ENCODE peak calls at places on chromosomes 1 and 21, in five cellular contexts. S is kidney, D is endodermal cell, Q is IMR-90, X is bronchial epithelial cell. Z is an unnamed sample. For H3K36me3, the result is how much of the 10 kb centered on the place peaks cover.

GRCh38 chr1:85407978-85408377 is 57.0 kb downstream of the DDAH1 start:
- DNase-seq in X (no peak), S (no peak), D (no peak), Q (no peak), Z (no peak)

GRCh38 chr1:23341829-23342697 is 2.0 kb downstream of the HNRNPR start:
- DNase-seq in S (no peak), D (no peak), X (peak), Q (no peak), Z (no peak)

GRCh38 chr1:230255991-230256390 is 170.1 kb downstream of the PGBD5 start:
- DNase-seq in D (no peak), Q (no peak), X (no peak), S (no peak), Z (no peak)

GRCh38 chr1:197356723-197357533 is 88.9 kb downstream of the CRB1 start:
- DNase-seq in D (peak), X (peak), S (no peak), Q (peak), Z (no peak)

GRCh38 chr1:98949166-98949565 is 55.5 kb downstream of the PLPPR5 start:
- DNase-seq in D (no peak), X (no peak), S (no peak), Q (no peak), Z (no peak)

GRCh38 chr1:18651727-18652126 is 21.1 kb downstream of the PAX7 start:
- DNase-seq in Q (no peak), S (no peak), D (peak), X (no peak), Z (no peak)

GRCh38 chr1:65939187-65939586 is 146.5 kb downstream of the PDE4B start:
- DNase-seq in S (no peak), D (no peak), Q (no peak), X (no peak), Z (no peak)

GRCh38 chr1:70353641-70354331 is 736 bp downstream of the ANKRD13C start:
- DNase-seq in Q (peak), X (peak), D (no peak), S (peak), Z (no peak)

GRCh38 chr1:155713054-155713453 is 24.2 kb downstream of the DAP3 start:
- DNase-seq in D (no peak), Q (no peak), S (no peak), X (no peak), Z (no peak)

GRCh38 chr1:14724697-14725096 is 126.2 kb downstream of the KAZN start:
- DNase-seq in D (no peak), Q (no peak), X (no peak), S (no peak), Z (no peak)

GRCh38 chr1:54310439-54311328 is 95.5 kb downstream of the SSBP3 start:
- DNase-seq in D (peak), S (no peak), X (no peak), Q (peak), Z (peak)

GRCh38 chr1:26225033-26225831 is 8.8 kb upstream of the CEP85 start:
- DNase-seq in D (peak), S (peak), Q (no peak), X (peak), Z (peak)

GRCh38 chr1:2088434-2088833 is 38.2 kb downstream of the PRKCZ start:
- DNase-seq in D (no peak), S (no peak), Q (peak), X (no peak), Z (no peak)

GRCh38 chr1:166691476-166691875 is 147.8 kb upstream of the POGK start:
- DNase-seq in X (peak), Q (no peak), S (no peak), D (no peak), Z (no peak)

GRCh38 chr1:240387036-240387435 is 224.9 kb downstream of the GREM2 start:
- DNase-seq in Q (no peak), X (no peak), D (no peak), S (no peak), Z (no peak)

GRCh38 chr1:226001852-226002666 is 2.9 kb upstream of the SDE2 start:
- DNase-seq in Q (no peak), D (no peak), S (peak), X (no peak), Z (no peak)

GRCh38 chr1:234780531-234781162 is 170.7 kb upstream of the IRF2BP2 start:
- DNase-seq in S (peak), X (no peak), D (peak), Q (no peak), Z (no peak)

GRCh38 chr1:170790651-170791071 is 126.7 kb downstream of the PRRX1 start:
- DNase-seq in Q (peak), S (no peak), D (no peak), X (no peak), Z (no peak)

GRCh38 chr1:56331207-56331891 is 248.0 kb downstream of the PLPP3 start:
- DNase-seq in Q (no peak), S (no peak), X (no peak), D (no peak), Z (no peak)

GRCh38 chr1:54108156-54108555 is 44.6 kb downstream of the CDCP2 start:
- DNase-seq in Q (no peak), X (no peak), S (no peak), D (no peak), Z (no peak)

DNA sequence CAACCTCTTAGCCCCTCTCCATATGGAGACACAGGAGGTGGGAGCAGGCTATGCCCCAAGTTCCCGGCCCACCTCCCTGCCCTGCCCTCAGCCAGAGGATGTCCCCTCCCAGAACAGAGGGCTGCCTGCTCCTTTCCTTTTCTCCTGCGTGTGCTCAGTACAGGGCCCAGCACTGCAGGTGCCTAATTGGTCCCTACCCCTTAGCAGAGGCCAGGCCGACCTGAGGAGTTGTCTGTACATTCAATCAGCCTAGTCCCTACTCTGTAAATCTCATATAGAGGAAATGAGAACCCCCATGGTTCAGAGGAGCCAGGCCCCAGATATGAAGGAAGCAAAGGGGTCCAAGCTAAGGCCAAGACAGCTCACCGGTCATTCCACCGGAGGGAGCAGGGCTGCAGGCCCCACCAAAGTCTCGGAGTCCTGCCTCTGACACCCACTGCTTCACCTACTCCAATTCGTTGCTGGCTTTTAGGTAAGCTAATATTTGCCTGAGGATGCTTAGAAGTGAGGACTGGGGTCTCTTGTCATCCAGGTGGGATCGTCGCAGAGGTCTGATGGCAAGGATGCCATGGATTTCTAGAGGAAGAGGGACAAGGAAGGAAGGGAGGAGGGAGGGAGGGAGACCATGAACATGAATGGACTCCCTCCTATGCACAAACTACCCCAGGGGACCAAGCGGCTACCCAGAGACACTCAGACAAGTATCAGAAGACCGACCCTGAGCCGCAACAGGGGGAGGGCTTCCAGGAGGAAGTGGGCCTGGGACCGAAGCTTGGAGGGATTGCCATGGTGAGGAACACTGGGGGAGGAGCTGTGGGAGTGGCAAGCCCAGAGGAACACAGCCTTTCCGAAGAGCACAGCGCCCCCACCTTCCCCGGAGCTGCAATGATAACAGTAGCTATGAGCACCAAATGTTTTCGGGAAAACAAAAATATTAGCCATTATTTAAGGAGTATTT is 30.4 kb upstream of the FOXO6 start:
- DNase-seq in X (no peak), S (no peak), Q (no peak), D (peak), Z (no peak)
- TF ChIP-seq CTCF in X (peak), S (no peak), Q (no peak), D (peak), Z (no peak)

GRCh38 chr1:214846276-214846675 is 236.3 kb upstream of the KCNK2 start:
- DNase-seq in S (no peak), Q (no peak), X (no peak), D (no peak), Z (no peak)
- H3K36me3 ChIP-seq in S (under half), Q (under half), X (under half), D (under half), Z (under half)

GRCh38 chr1:160519542-160520435 is 3.3 kb downstream of the SLAMF6 start:
- DNase-seq in D (no peak), X (peak), S (no peak), Q (no peak), Z (no peak)
- TF ChIP-seq CTCF in D (peak), X (no peak), S (no peak), Q (no peak), Z (no peak)

DNA sequence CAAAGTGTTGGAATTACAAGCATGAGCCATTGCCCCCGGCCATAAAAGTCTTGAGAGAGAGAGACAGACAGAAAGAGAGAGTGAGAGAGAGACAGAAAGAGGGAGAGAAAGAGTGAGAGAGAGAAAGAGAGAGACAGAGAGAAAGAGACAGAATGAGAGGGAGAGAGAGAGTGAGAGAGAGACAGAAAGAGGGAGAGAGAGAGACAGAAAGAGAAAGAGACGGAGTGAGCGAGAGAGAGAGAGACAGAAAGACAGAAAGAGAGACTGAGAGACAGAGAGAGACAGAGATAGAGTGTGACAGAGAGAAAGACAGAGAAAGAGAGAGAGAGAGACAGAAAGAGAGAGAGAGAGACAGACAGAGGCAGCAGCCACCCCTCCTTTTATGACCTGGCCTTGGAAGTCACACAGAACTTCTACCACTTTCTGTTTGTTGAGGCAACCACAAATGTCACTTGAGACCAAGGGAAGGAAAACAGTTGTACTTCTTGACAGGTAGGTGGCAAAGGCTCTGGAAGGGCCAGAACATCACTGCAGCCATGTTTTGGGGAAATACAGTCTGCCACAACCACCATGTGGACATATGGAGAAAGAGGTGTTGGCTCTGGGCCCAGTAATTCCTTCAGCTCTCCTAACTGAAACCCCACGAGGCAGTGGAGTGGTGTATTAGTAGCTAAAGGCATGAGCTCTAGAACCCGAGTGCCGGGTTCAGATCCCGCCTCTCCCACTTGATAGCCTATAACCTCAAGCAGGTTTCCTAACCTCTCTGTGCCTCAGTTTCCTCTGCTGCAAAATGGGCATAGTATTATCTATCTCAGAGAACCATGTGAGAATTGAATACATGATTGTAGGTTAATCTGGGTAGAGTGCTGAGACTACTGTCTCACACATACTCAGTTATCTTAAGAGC is 50.6 kb downstream of the TNFRSF8 start:
- DNase-seq in S (no peak), Q (peak), X (no peak), D (no peak), Z (no peak)
- H3K36me3 ChIP-seq in S (under half), Q (under half), X (under half), D (under half), Z (under half)

DNA sequence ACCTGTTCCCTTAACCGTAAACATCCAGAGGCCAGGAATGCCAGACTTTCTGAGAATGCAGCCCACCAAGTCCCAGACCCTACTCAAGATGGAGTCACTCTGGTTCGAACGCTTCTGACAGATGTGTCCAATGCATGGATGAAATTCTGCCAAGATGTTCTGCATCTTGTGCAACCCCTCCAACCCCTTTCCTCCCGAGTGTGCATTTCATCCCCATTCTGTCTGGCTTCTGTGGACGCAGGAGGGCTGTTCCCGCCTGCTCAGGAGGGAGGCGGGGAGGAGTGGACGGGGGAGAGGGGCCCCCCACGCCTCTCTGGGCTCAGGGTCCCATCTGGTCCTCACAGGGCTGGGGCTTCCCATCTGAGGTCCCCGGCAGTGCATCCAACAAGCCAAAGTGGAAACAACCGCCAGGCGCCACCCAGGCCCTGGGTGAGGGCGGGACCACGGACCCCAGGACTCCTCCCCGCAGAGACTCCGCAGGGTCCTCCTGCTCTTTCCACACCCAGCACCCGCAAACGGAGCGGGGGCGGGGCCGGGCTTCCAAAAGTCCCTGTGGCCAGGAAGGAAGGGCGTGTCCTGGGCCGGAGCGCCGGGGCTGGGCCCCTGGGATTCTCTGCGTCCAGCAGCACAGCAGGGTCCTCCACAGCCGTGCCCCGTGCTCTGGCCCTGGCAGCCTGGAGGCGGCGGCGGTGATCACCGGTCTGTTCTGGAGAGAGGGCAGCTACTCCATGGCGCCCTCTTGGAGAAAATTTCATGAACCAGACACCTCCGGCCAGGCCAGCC is 27.7 kb upstream of the SUMO3 start:
- DNase-seq in S (peak), Q (peak), D (peak), X (no peak), Z (peak)
- TF ChIP-seq CTCF in S (peak), Q (peak), D (peak), X (peak), Z (no peak)

DNA sequence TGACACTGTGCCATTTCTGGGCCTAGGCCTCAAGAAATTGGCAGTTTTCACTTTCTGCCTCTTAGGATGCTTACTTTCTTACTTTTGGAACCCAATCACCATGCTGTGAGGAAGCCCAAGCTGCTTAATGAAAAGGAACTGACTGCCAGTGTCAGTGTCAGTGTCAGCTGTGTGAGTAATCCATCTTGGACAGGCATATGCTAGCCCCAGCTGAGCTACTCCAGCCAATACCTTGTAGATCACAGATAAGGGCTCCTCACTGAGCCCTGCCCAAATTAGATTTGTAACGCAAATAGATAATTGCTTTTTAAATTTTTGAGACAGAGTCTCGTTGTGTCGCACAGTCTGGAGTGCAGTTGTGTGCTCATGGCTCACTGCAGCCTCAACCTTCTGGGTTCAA is 59.6 kb downstream of the SELENOF start:
- DNase-seq in D (no peak), X (no peak), S (no peak), Q (no peak), Z (no peak)
- H3K36me3 ChIP-seq in D (under half), X (under half), S (under half), Q (under half), Z (under half)

GRCh38 chr1:91007092-91007491 is 14.7 kb downstream of the ZNF644 start:
- DNase-seq in Q (no peak), S (no peak), D (peak), X (no peak), Z (no peak)
- TF ChIP-seq CTCF in Q (no peak), S (no peak), D (no peak), X (no peak), Z (no peak)

GRCh38 chr1:52360595-52360968 is 5.4 kb downstream of the CC2D1B start:
- DNase-seq in D (no peak), X (no peak), Q (no peak), S (no peak), Z (no peak)

GRCh38 chr1:52357397-52357796 is 8.6 kb downstream of the CC2D1B start:
- DNase-seq in D (no peak), X (no peak), S (no peak), Q (no peak), Z (no peak)

GRCh38 chr1:52359676-52360594 is 6.1 kb downstream of the CC2D1B start:
- DNase-seq in Q (no peak), X (no peak), D (no peak), S (no peak), Z (no peak)

GRCh38 chr1:52356818-52357355 is 9.1 kb downstream of the CC2D1B start:
- DNase-seq in X (no peak), S (no peak), D (no peak), Q (no peak), Z (no peak)

DNA sequence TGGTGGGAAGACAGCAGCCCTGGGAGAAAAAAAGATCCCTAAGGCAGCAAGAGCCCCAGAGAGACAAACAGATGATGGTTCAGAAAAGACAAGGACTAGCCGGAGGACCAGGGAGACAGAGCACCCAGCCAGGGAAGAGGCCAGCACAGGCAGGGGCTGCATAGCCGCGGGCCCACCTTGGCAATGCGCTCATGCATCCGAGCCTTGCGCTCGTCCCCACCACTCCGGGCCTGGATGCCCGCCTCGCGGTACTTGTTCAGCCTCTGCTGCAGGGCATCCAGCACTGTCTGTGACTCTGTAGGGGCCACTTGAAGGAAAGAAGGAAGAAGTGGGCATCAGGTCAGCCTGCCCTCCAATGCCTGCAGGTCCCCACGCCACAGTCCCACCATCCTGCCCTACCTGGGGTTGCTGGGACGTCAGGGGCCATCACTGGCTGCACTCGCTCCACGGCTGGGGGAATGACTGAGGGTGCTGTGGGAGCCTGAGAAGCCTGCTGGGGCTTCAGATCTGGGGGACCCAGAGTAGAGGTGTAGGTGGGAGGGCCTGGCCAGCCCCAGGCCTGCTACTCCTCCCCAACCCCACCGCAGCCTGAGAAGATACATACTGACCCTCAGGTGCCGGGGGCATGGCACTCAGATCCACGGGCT is 7.0 kb downstream of the CC2D1B start:
- DNase-seq in X (no peak), D (no peak), S (peak), Q (no peak), Z (no peak)
- H3K36me3 ChIP-seq in X (half or more), D (half or more), S (half or more), Q (half or more), Z (under half)

DNA sequence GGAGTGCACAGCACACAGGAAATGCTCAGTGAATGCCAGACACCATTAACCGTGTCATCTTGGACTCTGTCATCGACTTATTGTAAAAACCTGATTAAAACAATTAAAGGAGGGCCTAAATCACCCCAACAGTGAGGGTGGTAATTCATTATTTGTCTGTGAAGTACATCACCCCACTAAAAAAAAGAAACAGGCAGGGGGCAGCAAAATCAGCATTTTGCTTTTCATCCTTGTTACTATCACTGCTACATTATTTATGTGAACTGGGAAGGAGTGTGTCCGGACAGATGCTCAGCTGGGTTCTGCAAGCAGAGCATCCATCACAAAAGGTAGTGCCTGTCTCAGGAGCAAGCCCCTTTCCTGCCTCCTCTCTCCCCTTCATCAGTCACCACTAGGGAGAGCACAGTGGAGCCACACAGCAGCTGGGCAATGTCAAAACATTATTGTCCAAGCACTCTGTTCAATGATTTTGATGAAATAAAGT is 98.5 kb downstream of the RERE start:
- DNase-seq in S (no peak), X (no peak), Q (no peak), D (peak), Z (no peak)
- TF ChIP-seq CTCF in S (no peak), X (no peak), Q (peak), D (peak), Z (no peak)

GRCh38 chr1:175005085-175005783 is 5.5 kb downstream of the CACYBP start:
- DNase-seq in Q (peak), X (peak), S (no peak), D (no peak), Z (no peak)
- H3K36me3 ChIP-seq in Q (under half), X (under half), S (under half), D (half or more), Z (under half)